ENCODE peak calls at places on chromosomes 5 and 9, in eight cellular contexts. R is heart left ventricle; Q is heart right ventricle; Z is body of pancreas; H is AG04450; F is CD8-positive, alpha-beta T cell; Y is fibroblast of lung; T is adrenal gland. S is an unnamed sample.

GRCh38 chr9:137152844-137153405 is 14.0 kb downstream of the GRIN1 start:
- DNase-seq in R (no peak), Q (no peak), Z (no peak), H (no peak), F (no peak), Y (no peak), T (no peak), S (no peak)

GRCh38 chr5:136356747-136357469 is 8.4 kb downstream of the TRPC7 start:
- DNase-seq in R (no peak), Q (no peak), Z (no peak), H (no peak), F (no peak), Y (no peak), T (no peak), S (no peak)

GRCh38 chr9:117682955-117683710 is 21.1 kb upstream of the TLR4 start:
- DNase-seq in R (no peak), Q (no peak), Z (no peak), H (no peak), F (no peak), Y (peak; percentile 68), T (no peak), S (peak; percentile 50)

GRCh38 chr5:150144211-150144801 is 11.3 kb downstream of the PDGFRB start:
- DNase-seq in R (peak; percentile 91), Q (peak; percentile 80), Z (peak; percentile 44), H (peak; percentile 48), F (no peak), Y (peak; percentile 82), T (peak; percentile 76), S (peak; percentile 76)

GRCh38 chr5:83058718-83059117 is 18.5 kb downstream of the TMEM167A start:
- DNase-seq in R (no peak), Q (no peak), Z (no peak), H (no peak), F (no peak), Y (no peak), T (no peak), S (no peak)

GRCh38 chr9:35914307-35914807 is 5.1 kb downstream of the SPAAR start:
- DNase-seq in R (peak; percentile 86), Q (peak; percentile 83), Z (peak; percentile 65), H (no peak), F (no peak), Y (peak; percentile 34), T (peak; percentile 94), S (no peak)

GRCh38 chr5:61167382-61167781 is 5.1 kb upstream of the SMIM15 start:
- DNase-seq in R (no peak), Q (no peak), Z (peak; percentile 40), H (no peak), F (no peak), Y (peak; percentile 47), T (no peak), S (peak; percentile 31)

GRCh38 chr9:104858271-104858670 is 69.7 kb downstream of the ABCA1 start:
- DNase-seq in R (no peak), Q (no peak), Z (no peak), H (no peak), F (no peak), Y (peak; percentile 88), T (no peak), S (peak; percentile 85)

GRCh38 chr5:138725885-138726457 is 27.3 kb upstream of the CTNNA1 start:
- DNase-seq in R (peak; percentile 34), Q (peak; percentile 22), Z (peak; percentile 13), H (no peak), F (no peak), Y (no peak), T (no peak), S (no peak)

GRCh38 chr5:72328172-72328571 is 8.0 kb downstream of the PTCD2 start:
- DNase-seq in R (peak; percentile 63), Q (peak; percentile 52), Z (peak; percentile 30), H (no peak), F (no peak), Y (peak; percentile 75), T (peak; percentile 57), S (peak; percentile 66)

GRCh38 chr9:76200315-76200714 is 193.9 kb downstream of the RFK start:
- DNase-seq in R (no peak), Q (no peak), Z (no peak), H (no peak), F (no peak), Y (peak; percentile 29), T (no peak), S (no peak)

GRCh38 chr9:95605826-95606555 is 89.2 kb upstream of the PTCH1 start:
- DNase-seq in R (no peak), Q (no peak), Z (no peak), H (no peak), F (no peak), Y (peak; percentile 12), T (no peak), S (no peak)

GRCh38 chr5:84218546-84218945 is 166.1 kb downstream of the EDIL3 start:
- DNase-seq in R (no peak), Q (peak; percentile 13), Z (no peak), H (no peak), F (no peak), Y (peak; percentile 39), T (no peak), S (peak; percentile 20)

GRCh38 chr9:108168451-108168850 is 678.9 kb upstream of the KLF4 start:
- DNase-seq in R (no peak), Q (no peak), Z (no peak), H (no peak), F (no peak), Y (peak; percentile 95), T (no peak), S (peak; percentile 94)

GRCh38 chr5:74105126-74105780 is 479.3 kb downstream of the ARHGEF28 start:
- DNase-seq in R (peak; percentile 16), Q (peak; percentile 19), Z (peak; percentile 18), H (no peak), F (no peak), Y (no peak), T (peak; percentile 26), S (no peak)

GRCh38 chr9:131104016-131104740 is 7.8 kb downstream of the AIF1L start:
- DNase-seq in R (no peak), Q (no peak), Z (no peak), H (no peak), F (no peak), Y (no peak), T (no peak), S (no peak)

GRCh38 chr5:128534729-128535128 is 3.3 kb downstream of the FBN2 start:
- DNase-seq in R (no peak), Q (no peak), Z (no peak), H (no peak), F (no peak), Y (peak; percentile 70), T (peak; percentile 71), S (peak; percentile 60)

GRCh38 chr9:95776131-95776530 is 99.4 kb upstream of the ERCC6L2 start:
- DNase-seq in R (no peak), Q (no peak), Z (no peak), H (no peak), F (no peak), Y (no peak), T (no peak), S (no peak)

GRCh38 chr5:177600458-177601018 is 606 bp downstream of the B4GALT7 start:
- DNase-seq in R (no peak), Q (no peak), Z (no peak), H (no peak), F (no peak), Y (peak; percentile 52), T (peak; percentile 31), S (peak; percentile 41)

GRCh38 chr5:179119415-179120170 is 59.4 kb downstream of the ZNF354C start:
- DNase-seq in R (no peak), Q (no peak), Z (no peak), H (no peak), F (no peak), Y (no peak), T (no peak), S (no peak)
- H3K9me3 ChIP-seq in R (no peaks in the 10 kb centered on the region), Q (peaks cover 8% of the 10 kb centered on the region), Z (no peaks in the 10 kb centered on the region), H (peaks cover 84% of the 10 kb centered on the region), F (no peaks in the 10 kb centered on the region), Y (no peaks in the 10 kb centered on the region), T (no peaks in the 10 kb centered on the region), S (peaks cover 14% of the 10 kb centered on the region)

DNA sequence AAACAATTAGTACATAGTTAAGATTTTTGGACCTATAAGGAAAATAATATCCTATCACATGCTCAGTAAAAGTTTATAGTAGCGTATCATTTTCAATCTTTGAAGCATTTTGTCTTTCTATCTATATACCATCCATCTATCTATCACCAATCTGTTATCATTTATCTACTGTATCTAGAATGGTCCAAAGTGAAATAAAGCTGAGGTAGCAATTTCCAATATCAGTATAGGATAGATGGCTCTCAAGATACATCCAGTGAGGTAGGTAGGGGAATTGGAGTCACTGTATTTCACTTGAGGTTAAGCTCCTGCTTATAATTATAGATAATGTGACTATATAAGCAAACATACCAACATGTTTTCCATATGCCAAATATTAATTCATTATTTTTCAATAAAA is 889.1 kb upstream of the CTNND2 start:
- DNase-seq in R (no peak), Q (no peak), Z (no peak), H (no peak), F (no peak), Y (no peak), T (no peak), S (no peak)
- H3K9me3 ChIP-seq in R (no peaks in the 10 kb centered on the region), Q (peaks cover 8% of the 10 kb centered on the region), Z (no peaks in the 10 kb centered on the region), H (peaks cover 25% of the 10 kb centered on the region), F (no peaks in the 10 kb centered on the region), Y (no peaks in the 10 kb centered on the region), T (no peaks in the 10 kb centered on the region), S (peaks cover 6% of the 10 kb centered on the region)

DNA sequence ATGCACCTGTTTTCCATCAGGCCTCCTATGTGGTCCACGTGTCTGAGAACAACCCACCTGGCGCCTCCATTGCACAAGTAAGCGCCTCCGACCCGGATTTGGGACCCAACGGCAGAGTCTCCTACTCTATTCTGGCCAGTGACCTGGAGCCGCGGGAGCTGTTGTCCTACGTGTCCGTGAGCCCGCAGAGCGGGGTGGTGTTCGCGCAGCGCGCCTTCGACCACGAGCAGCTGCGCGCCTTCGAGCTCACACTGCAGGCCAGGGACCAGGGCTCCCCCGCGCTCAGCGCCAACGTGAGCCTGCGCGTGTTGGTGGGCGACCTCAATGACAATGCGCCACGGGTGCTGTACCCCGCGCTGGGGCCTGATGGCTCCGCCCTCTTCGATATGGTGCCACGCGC is 1.7 kb downstream of the PCDHGB1 start:
- DNase-seq in R (no peak), Q (no peak), Z (no peak), H (no peak), F (no peak), Y (no peak), T (no peak), S (no peak)
- H3K9me3 ChIP-seq in R (no peaks in the 10 kb centered on the region), Q (peaks cover 47% of the 10 kb centered on the region), Z (no peaks in the 10 kb centered on the region), H (peaks cover 44% of the 10 kb centered on the region), F (peaks cover 7% of the 10 kb centered on the region), Y (no peaks in the 10 kb centered on the region), T (peaks cover 14% of the 10 kb centered on the region), S (peaks cover 41% of the 10 kb centered on the region)

GRCh38 chr5:68330564-68330963 is 115.0 kb downstream of the PIK3R1 start:
- DNase-seq in R (no peak), Q (no peak), Z (no peak), H (no peak), F (no peak), Y (peak; percentile 51), T (no peak), S (peak; percentile 39)

GRCh38 chr5:68334550-68334880 is 119.0 kb downstream of the PIK3R1 start:
- DNase-seq in R (no peak), Q (no peak), Z (no peak), H (no peak), F (no peak), Y (no peak), T (no peak), S (no peak)

GRCh38 chr5:68331202-68332108 is 115.9 kb downstream of the PIK3R1 start:
- DNase-seq in R (no peak), Q (no peak), Z (no peak), H (peak; percentile 43), F (no peak), Y (peak; percentile 76), T (no peak), S (peak; percentile 73)

GRCh38 chr5:68333649-68334549 is 118.3 kb downstream of the PIK3R1 start:
- DNase-seq in R (no peak), Q (no peak), Z (no peak), H (peak; percentile 36), F (no peak), Y (peak; percentile 95), T (no peak), S (peak; percentile 94)

GRCh38 chr5:68332546-68332945 is 117.0 kb downstream of the PIK3R1 start:
- DNase-seq in R (no peak), Q (no peak), Z (no peak), H (no peak), F (no peak), Y (no peak), T (no peak), S (no peak)
- H3K9me3 ChIP-seq in R (no peaks in the 10 kb centered on the region), Q (no peaks in the 10 kb centered on the region), Z (no peaks in the 10 kb centered on the region), H (no peaks in the 10 kb centered on the region), F (no peaks in the 10 kb centered on the region), Y (no peaks in the 10 kb centered on the region), T (no peaks in the 10 kb centered on the region), S (no peaks in the 10 kb centered on the region)